ENCODE peak calls at places on chromosomes 13 and 19, in five cellular contexts. U is activated CD8-positive, alpha-beta T cell treated with anti-CD3 and anti-CD28 coated beads, Interleukin-2, amount 10 ng/mL, durations not matched to agents 7 days and 5 days; S is T-helper 2 cell; M is activated naive CD8-positive, alpha-beta T cell treated with anti-CD3 and anti-CD28 coated beads for 36 hours; R is DMS153. H is an unnamed sample.

GRCh38 chr13:100089633-100090032 is 740 bp downstream of the PCCA start:
- DNase-seq in U (peak; percentile 32), M (no peak), R (no peak), S (no peak), H (no peak)

GRCh38 chr13:110524484-110525254 is 36.9 kb downstream of the RAB20 start:
- DNase-seq in U (peak; percentile 35), S (no peak), R (peak; percentile 86), M (no peak), H (no peak)

GRCh38 chr19:46191356-46191755 is 38.2 kb upstream of the IGFL1 start:
- DNase-seq in S (no peak), M (no peak), U (no peak), R (no peak), H (no peak)

GRCh38 chr19:7869453-7869909 is 4.7 kb downstream of the PRR36 start:
- DNase-seq in M (peak; percentile 77), R (no peak), S (peak; percentile 76), U (peak; percentile 77), H (peak; percentile 75)

GRCh38 chr13:39684531-39685137 is 29.2 kb downstream of the COG6 start:
- DNase-seq in U (no peak), S (no peak), R (peak; percentile 28), M (no peak), H (no peak)

GRCh38 chr13:71625183-71625582 is 241.8 kb downstream of the DACH1 start:
- DNase-seq in S (no peak), R (no peak), M (no peak), U (no peak), H (no peak)

GRCh38 chr19:13117772-13118423 is at the start of gene NACC1:
- DNase-seq in S (peak; percentile 80), U (peak; percentile 91), R (peak; percentile 79), M (peak; percentile 97), H (no peak)

GRCh38 chr19:19410553-19411550 is 5.4 kb downstream of the GATAD2A start:
- DNase-seq in S (no peak), U (no peak), R (no peak), M (peak; percentile 55), H (no peak)

GRCh38 chr13:105474983-105475382 is 1060.5 kb downstream of the EFNB2 start:
- DNase-seq in R (no peak), M (no peak), U (no peak), S (no peak), H (no peak)

GRCh38 chr13:99027661-99028425 is 50.0 kb upstream of the DOCK9 start:
- DNase-seq in R (no peak), M (no peak), S (no peak), U (no peak), H (no peak)

GRCh38 chr19:872266-872951 is 12.9 kb downstream of the CFD start:
- DNase-seq in M (peak; percentile 86), U (peak; percentile 94), S (peak; percentile 61), R (peak; percentile 22), H (peak; percentile 94)

GRCh38 chr19:7590256-7590655 is 5.4 kb upstream of the CAMSAP3 start:
- DNase-seq in M (no peak), S (no peak), U (no peak), R (no peak), H (no peak)

GRCh38 chr19:45187421-45188100 is 9.0 kb downstream of the BLOC1S3 start:
- DNase-seq in S (no peak), U (peak; percentile 60), M (no peak), R (peak; percentile 9), H (no peak)

H was measured in RWPE2.